ENCODE peak calls at places on chromosomes 7 and 10, in five cellular contexts. W, U, F, T and S are unnamed samples.

GRCh38 chr10:51244739-51245138 is 170.5 kb downstream of the PRKG1 start:
- DNase-seq in W (peak; percentile 83), U (no peak), F (no peak), T (peak; percentile 10), S (no peak)

GRCh38 chr7:125391921-125392320 is 462.3 kb upstream of the POT1 start:
- DNase-seq in W (no peak), U (no peak), F (no peak), T (no peak), S (no peak)

GRCh38 chr10:36254191-36254590 is 612.1 kb upstream of the FZD8 start:
- DNase-seq in W (no peak), U (peak; percentile 80), F (peak; percentile 82), T (no peak), S (no peak)

GRCh38 chr10:22341190-22341935 is 3.9 kb upstream of the SPAG6 start:
- DNase-seq in W (no peak), U (no peak), F (no peak), T (no peak), S (no peak)

GRCh38 chr10:117775478-117775877 is 232.9 kb downstream of the EMX2 start:
- DNase-seq in W (no peak), U (no peak), F (no peak), T (no peak), S (no peak)

GRCh38 chr10:33041783-33042437 is 83.9 kb upstream of the ITGB1 start:
- DNase-seq in W (no peak), U (no peak), F (no peak), T (no peak), S (no peak)

GRCh38 chr10:84352251-84352842 is 24.0 kb downstream of the CCSER2 start:
- DNase-seq in W (no peak), U (no peak), F (peak; percentile 48), T (no peak), S (no peak)

GRCh38 chr10:103457896-103458583 is 660 bp downstream of the CALHM1 start:
- DNase-seq in W (no peak), U (no peak), F (no peak), T (no peak), S (no peak)

GRCh38 chr10:15739437-15739970 is 19.8 kb upstream of the ITGA8 start:
- DNase-seq in W (no peak), U (no peak), F (no peak), T (no peak), S (no peak)

GRCh38 chr7:139860090-139860773 is 31.2 kb downstream of the TBXAS1 start:
- DNase-seq in W (no peak), U (peak; percentile 55), F (peak; percentile 38), T (no peak), S (no peak)

GRCh38 chr7:155807013-155807804 is 5.1 kb downstream of the SHH start:
- DNase-seq in W (no peak), U (no peak), F (no peak), T (no peak), S (no peak)

GRCh38 chr7:16479587-16479986 is 14.0 kb upstream of the SOSTDC1 start:
- DNase-seq in W (no peak), U (no peak), F (no peak), T (no peak), S (no peak)

GRCh38 chr7:3159039-3159438 is 115.4 kb upstream of the CARD11 start:
- DNase-seq in W (no peak), U (no peak), F (no peak), T (no peak), S (no peak)

GRCh38 chr7:151744051-151744580 is 132.8 kb downstream of the PRKAG2 start:
- DNase-seq in W (no peak), U (no peak), F (no peak), T (no peak), S (no peak)

DNA sequence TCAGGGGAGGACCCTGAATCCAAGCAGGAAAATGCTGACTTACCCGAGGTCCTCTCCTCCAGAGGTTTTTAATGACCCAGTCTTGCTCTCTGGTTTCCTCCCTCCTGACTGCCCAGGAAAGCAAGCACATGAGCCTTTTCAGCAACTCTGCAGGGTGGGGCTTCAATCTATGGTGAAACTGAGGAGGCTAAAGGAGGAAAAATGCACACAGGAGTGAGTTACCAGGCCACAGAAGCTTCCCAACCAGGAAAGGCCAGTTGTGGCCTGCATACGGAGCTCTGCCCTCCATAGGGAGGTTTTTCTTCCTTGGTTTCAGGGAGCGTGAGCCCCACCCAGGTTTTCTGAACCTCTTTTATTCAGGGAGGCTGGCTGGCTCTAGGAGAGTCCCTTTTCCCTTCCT is 14.1 kb upstream of the DLG5 start:
- DNase-seq in W (no peak), U (no peak), F (no peak), T (no peak), S (no peak)
- H3K4me3 ChIP-seq in W (no peak overlapping the region), U (no peak overlapping the region), F (no peak overlapping the region), T (no peak overlapping the region), S (no peak overlapping the region)

GRCh38 chr10:13612654-13613373 is 26.0 kb downstream of the PRPF18 start:
- DNase-seq in W (no peak), U (no peak), F (no peak), T (no peak), S (no peak)
- TF ChIP-seq CTCF in W (no peak), U (no peak), F (no peak), T (peak; percentile 28), S (no peak)

DNA sequence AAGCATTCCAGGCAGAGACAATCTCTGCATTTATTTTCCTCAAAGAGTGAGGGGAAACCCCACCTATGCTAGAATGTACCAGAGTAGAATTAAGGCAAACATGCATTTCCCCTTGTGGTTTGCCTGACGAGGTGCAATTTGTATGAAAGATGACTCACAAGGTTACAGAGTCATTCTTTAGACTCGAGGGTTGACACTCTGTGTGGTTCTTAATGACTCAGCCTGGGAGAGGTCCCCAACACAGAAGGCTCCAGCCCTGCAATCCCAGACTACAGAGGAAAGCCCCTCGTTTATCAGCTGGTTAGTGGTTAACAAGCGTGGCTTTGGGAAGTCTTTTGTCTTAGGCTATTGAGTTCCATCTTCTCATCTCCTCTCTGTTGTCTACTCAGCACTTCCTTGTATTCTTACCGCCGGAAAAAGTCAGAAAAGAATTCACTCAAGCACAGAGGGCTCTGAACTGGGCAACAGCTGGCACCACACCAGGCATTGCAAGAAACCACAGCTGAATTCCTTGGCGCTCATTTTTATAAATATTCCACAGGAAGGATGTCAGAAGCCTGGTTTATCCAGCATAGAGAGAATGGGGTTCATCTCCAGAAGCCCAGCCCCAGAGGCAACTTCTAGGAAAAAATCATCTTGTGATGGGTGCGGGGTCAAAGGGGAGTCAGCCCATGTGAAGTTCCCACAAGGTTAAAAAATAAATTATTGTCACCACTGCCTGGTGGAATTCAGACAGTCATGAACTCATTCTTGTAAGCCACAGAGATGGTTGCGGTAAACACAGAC is 24.4 kb upstream of the SVIL start:
- DNase-seq in W (peak; percentile 99), U (no peak), F (no peak), T (peak; percentile 97), S (peak; percentile 97)
- H3K4me3 ChIP-seq in W (no peak overlapping the region), U (no peak overlapping the region), F (no peak overlapping the region), T (peak overlapping the region; percentile 13), S (no peak overlapping the region)

GRCh38 chr10:93913706-93914105 is 19.9 kb downstream of the SLC35G1 start:
- DNase-seq in W (no peak), U (no peak), F (no peak), T (no peak), S (no peak)

GRCh38 chr10:93915603-93916002 is 21.8 kb downstream of the SLC35G1 start:
- DNase-seq in W (no peak), U (no peak), F (no peak), T (no peak), S (no peak)

GRCh38 chr10:93917064-93917391 is 23.2 kb downstream of the SLC35G1 start:
- DNase-seq in W (no peak), U (no peak), F (no peak), T (no peak), S (no peak)

GRCh38 chr10:93917814-93918213 is 24.0 kb downstream of the SLC35G1 start:
- DNase-seq in W (no peak), U (no peak), F (no peak), T (no peak), S (no peak)

GRCh38 chr10:93916257-93917063 is 22.7 kb downstream of the SLC35G1 start:
- DNase-seq in W (peak; percentile 49), U (no peak), F (no peak), T (peak; percentile 8), S (no peak)
- TF ChIP-seq CTCF in W (peak; percentile 55), U (peak; percentile 72), F (peak; percentile 36), T (peak; percentile 68), S (peak; percentile 39)

DNA sequence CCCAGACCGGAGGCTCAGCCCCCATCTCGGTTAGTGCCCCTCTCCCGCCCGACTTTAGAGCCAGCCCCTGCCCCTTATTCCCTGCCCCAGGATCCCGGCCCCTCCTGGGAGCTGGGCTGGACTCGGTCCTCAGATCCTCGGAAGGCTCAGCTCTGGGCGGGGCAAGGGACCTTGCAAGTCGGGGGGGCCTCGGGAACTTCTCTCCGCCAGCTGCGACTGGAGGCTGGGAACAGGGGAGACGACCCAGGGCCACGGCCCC is 2.5 kb downstream of the ADIRF start:
- DNase-seq in W (no peak), U (no peak), F (no peak), T (no peak), S (no peak)
- H3K4me3 ChIP-seq in W (peak overlapping the region; percentile 61), U (peak overlapping the region; percentile 75), F (peak overlapping the region; percentile 70), T (peak overlapping the region; percentile 70), S (peak overlapping the region; percentile 61)

DNA sequence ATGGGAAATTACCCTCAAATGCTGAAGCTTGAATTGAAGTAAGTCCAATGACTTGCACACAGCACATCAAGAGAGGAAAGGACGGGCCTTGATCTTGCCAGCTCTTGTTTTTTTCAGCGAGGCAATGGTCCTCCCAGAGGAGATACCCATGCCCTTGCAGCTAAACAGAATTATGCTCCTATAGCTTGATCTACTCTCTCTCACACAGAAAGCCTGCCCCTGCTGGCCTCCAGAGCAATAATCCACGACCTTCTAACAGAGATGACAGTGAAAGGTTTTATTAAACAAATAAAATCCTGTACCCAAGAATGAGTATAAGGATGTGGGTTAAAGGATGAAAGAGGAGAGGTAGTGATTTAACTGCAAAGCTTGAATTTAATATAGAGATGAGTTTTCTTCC is 268.0 kb downstream of the ADRA2A start:
- DNase-seq in W (no peak), U (no peak), F (no peak), T (no peak), S (no peak)
- TF ChIP-seq CTCF in W (no peak), U (peak; percentile 36), F (no peak), T (no peak), S (no peak)

DNA sequence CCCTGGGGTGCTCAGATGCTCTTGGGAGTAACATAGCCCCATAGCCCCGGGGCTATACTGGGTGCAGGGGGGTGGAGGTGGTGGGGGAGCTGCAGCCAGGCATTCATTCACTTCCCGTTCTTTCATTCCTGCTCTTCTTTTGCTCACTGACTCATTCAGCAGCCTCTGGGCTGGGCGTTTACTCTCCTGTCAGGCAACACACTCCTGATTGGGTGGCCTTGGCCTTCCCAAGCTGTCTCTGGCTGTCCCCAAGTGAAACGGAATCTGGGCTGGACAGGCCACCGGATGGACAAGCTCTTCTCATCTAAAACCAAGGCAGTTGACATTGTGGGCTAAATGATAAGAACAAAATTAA is 34.6 kb downstream of the CHST3 start:
- DNase-seq in W (no peak), U (peak; percentile 66), F (peak; percentile 46), T (no peak), S (peak; percentile 53)
- H3K4me3 ChIP-seq in W (no peak overlapping the region), U (peak overlapping the region; percentile 29), F (no peak overlapping the region), T (no peak overlapping the region), S (no peak overlapping the region)